ENCODE peak calls at places on chromosomes 5 and 9, in seven cellular contexts. U, I, M, L, Y, N and S are unnamed samples.

GRCh38 chr9:23621924-23622323 is 204.1 kb downstream of the ELAVL2 start:
- DNase-seq in U (no peak), I (no peak), M (no peak), L (no peak), Y (no peak), N (no peak), S (no peak)

GRCh38 chr9:20382460-20383071 is 239.7 kb downstream of the MLLT3 start:
- DNase-seq in U (peak), I (no peak), M (no peak), L (no peak), Y (no peak), N (no peak), S (peak)

GRCh38 chr5:62093981-62094380 is 212.0 kb upstream of the KIF2A start:
- DNase-seq in U (peak), I (no peak), M (peak), L (no peak), Y (peak), N (no peak), S (no peak)

GRCh38 chr5:67272453-67273130 is 76.0 kb upstream of the CD180 start:
- DNase-seq in U (no peak), I (no peak), M (no peak), L (peak), Y (no peak), N (no peak), S (no peak)

GRCh38 chr5:38339446-38339845 is 81.1 kb downstream of the EGFLAM start:
- DNase-seq in U (no peak), I (no peak), M (no peak), L (no peak), Y (no peak), N (no peak), S (no peak)

GRCh38 chr5:135028791-135029467 is 5.1 kb downstream of the PITX1 start:
- DNase-seq in U (no peak), I (no peak), M (no peak), L (no peak), Y (no peak), N (no peak), S (peak)

GRCh38 chr9:135502873-135503321 is 2.4 kb downstream of the MRPS2 start:
- DNase-seq in U (no peak), I (no peak), M (no peak), L (no peak), Y (no peak), N (peak), S (no peak)

GRCh38 chr5:35313296-35313695 is 83.0 kb upstream of the PRLR start:
- DNase-seq in U (peak), I (no peak), M (no peak), L (no peak), Y (no peak), N (no peak), S (no peak)

GRCh38 chr9:87285183-87285582 is 212.5 kb upstream of the DAPK1 start:
- DNase-seq in U (peak), I (peak), M (peak), L (no peak), Y (no peak), N (no peak), S (no peak)

GRCh38 chr5:141001854-141002666 is 35.8 kb downstream of the PCDHAC2 start:
- DNase-seq in U (no peak), I (peak), M (no peak), L (no peak), Y (peak), N (no peak), S (no peak)

GRCh38 chr5:152379331-152379730 is 25.7 kb downstream of the NMUR2 start:
- DNase-seq in U (no peak), I (no peak), M (no peak), L (no peak), Y (no peak), N (no peak), S (no peak)

GRCh38 chr9:109453210-109453842 is 44.8 kb downstream of the PTPN3 start:
- DNase-seq in U (peak), I (peak), M (no peak), L (no peak), Y (peak), N (no peak), S (no peak)

GRCh38 chr5:58595952-58596351 is 13.1 kb downstream of the RAB3C start:
- DNase-seq in U (no peak), I (no peak), M (no peak), L (no peak), Y (no peak), N (no peak), S (no peak)

GRCh38 chr5:157665467-157666085 is 5.8 kb upstream of the C5orf52 start:
- DNase-seq in U (peak), I (no peak), M (no peak), L (no peak), Y (peak), N (no peak), S (no peak)

GRCh38 chr9:111525056-111525977 is at the start of gene ZNF483:
- DNase-seq in U (peak), I (peak), M (peak), L (peak), Y (peak), N (peak), S (peak)
- TF ChIP-seq POLR2A in U (no peak), I (no peak), M (peak), L (peak), Y (peak), N (no peak), S (no peak)

DNA sequence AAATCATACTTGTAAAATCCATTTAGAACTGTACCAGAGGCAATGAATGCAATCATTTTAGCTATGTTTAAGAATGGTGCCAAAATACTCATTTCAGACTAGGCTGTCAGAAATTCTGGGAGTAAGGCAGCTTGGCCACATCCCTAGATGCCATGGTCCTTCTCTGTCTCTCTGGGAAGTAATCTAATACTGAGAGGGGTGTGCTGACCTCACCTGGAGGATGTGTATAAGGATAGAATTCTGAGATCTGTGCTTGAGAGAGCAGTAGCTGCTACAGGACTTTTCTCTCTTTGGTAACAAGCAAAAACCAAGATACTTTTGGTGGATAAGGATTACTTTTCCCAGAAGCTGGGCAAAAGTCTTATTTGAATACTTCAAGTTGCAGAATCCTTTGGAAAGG is 68.1 kb upstream of the MRPS30 start:
- DNase-seq in U (no peak), I (no peak), M (no peak), L (no peak), Y (no peak), N (no peak), S (no peak)
- TF ChIP-seq POLR2A in U (no peak), I (no peak), M (no peak), L (no peak), Y (no peak), N (no peak), S (no peak)

DNA sequence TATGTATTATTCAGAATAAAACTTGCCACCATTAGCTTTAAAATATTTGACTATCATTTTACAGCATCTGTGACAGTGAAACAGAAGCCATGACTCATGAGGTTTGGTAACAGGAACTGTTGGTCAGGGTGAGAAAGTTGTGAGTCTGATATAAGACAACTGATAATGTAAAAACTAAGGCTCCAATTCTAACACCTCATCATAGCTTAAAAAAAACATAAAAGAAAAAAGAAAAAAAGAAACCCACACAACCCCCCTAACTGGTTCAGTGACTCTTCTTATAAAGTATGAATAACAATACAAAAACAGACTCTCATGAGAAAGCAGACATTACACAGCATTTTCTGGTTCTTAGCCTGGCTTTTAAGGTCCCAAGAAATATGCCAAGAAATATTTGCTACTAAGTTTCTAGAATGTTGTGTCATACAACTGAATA is 85.8 kb downstream of the MRPS27 start:
- DNase-seq in U (peak), I (no peak), M (no peak), L (no peak), Y (no peak), N (no peak), S (peak)
- TF ChIP-seq POLR2A in U (no peak), I (no peak), M (no peak), L (no peak), Y (no peak), N (no peak), S (no peak)

GRCh38 chr5:132215329-132215728 is 12.3 kb downstream of the P4HA2 start:
- DNase-seq in U (peak), I (peak), M (peak), L (peak), Y (peak), N (peak), S (no peak)
- TF ChIP-seq POLR2A in U (no peak), I (no peak), M (peak), L (peak), Y (no peak), N (no peak), S (no peak)

GRCh38 chr5:172283020-172283861 is at the start of gene UBTD2:
- DNase-seq in U (peak), I (peak), M (peak), L (peak), Y (peak), N (peak), S (peak)
- TF ChIP-seq POLR2A in U (peak), I (no peak), M (peak), L (peak), Y (no peak), N (no peak), S (no peak)

DNA sequence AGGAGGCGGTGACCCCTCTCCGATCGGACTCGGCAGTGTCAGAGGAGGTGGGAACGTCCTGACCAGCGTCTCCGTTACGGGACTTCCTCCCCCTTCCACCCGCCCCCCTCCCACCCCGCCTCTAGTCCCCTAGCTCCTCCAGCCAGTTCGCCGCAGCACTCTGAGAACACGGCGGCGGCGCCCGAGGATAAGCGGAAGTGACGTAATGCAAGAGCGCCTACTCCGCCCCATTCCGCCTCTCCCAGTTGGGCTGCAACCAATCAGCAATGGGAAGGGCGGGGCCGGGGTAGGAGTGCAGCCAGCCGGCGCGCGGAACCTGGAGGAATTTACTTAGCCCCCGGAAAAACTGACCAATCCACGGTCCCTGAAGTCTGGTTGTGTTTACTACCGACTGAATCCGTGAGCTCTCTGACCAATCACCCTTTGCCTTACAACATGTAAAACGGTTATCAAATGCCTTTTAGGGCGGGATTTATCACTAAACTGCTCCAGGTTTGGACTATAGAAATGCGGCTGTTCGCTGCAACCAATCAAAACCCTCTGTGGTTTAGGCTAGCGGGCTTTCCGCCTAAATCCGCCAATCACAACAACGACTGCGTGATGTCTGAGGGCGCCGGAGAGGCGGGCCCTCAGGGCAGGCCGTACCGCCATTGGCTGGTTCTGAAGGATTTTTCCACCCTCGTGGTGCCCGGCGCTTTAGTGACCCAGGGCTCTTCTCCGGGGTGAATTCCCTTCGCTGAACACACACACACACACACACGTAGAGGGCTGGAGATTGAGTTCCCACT is at the start of gene ZBTB5:
- DNase-seq in U (peak), I (peak), M (peak), L (peak), Y (peak), N (peak), S (peak)
- TF ChIP-seq POLR2A in U (no peak), I (peak), M (no peak), L (peak), Y (peak), N (no peak), S (peak)

GRCh38 chr9:129968690-129969485 is 74.1 kb downstream of the FNBP1 start:
- DNase-seq in U (peak), I (no peak), M (no peak), L (no peak), Y (no peak), N (no peak), S (no peak)

GRCh38 chr9:129962376-129962765 is 80.6 kb downstream of the FNBP1 start:
- DNase-seq in U (no peak), I (no peak), M (no peak), L (no peak), Y (no peak), N (no peak), S (no peak)

GRCh38 chr9:129958771-129959170 is 84.2 kb downstream of the FNBP1 start:
- DNase-seq in U (no peak), I (no peak), M (no peak), L (no peak), Y (no peak), N (no peak), S (no peak)

GRCh38 chr9:129964901-129965734 is 77.9 kb downstream of the FNBP1 start:
- DNase-seq in U (peak), I (no peak), M (no peak), L (no peak), Y (no peak), N (no peak), S (no peak)

DNA sequence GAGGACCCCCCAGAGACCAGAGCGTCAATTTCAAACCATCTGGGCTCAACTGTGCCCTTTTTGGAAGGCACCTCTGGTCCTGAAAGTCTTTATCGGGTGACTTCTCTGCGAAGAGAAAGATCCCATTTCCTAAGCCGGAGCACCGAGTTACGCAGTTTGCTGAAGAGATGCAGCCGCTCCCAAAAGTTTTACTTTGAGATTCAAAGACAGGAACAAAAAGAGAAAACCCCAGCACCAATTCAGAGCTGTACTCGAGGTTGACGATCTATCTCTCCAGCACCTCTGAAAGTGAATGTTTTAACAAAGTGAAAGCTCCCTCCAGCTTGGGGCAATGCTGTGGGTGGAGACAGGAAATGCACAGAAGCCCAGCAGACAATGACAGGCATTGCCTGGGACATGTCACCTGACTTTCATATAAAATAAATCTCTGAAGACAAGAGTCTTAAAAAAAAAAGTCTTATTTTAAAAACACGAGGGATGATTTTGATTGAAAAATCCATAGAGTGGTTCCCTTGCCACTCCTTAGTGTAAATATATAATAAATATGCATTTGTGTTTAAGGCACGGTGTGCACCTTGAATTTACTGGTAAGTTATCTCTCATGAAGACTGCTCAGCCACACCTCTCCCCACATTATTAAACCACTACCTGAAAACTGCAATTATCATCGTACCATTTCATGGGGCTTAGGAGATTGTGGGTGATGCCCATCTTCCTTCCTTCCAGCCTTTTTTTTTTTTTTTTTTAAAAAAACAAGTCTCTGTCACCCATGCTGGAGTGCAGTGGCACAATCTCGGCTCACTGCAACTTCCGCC is 79.9 kb downstream of the FNBP1 start:
- DNase-seq in U (peak), I (peak), M (no peak), L (no peak), Y (no peak), N (no peak), S (no peak)
- TF ChIP-seq POLR2A in U (no peak), I (no peak), M (no peak), L (peak), Y (no peak), N (no peak), S (no peak)